ENCODE peak calls at places on chromosomes 6 and 20, in four cellular contexts. E is heart left ventricle, V is PC-3, Q is lower lobe of right lung. U is an unnamed sample.

GRCh38 chr20:9807176-9807575 is 31.7 kb downstream of the PAK5 start:
- DNase-seq in E (no peak), V (no peak), Q (no peak), U (no peak)

GRCh38 chr6:31690231-31691077 is 9.6 kb upstream of the LY6G5C start:
- DNase-seq in E (no peak), V (no peak), Q (no peak), U (no peak)

GRCh38 chr20:37414133-37414532 is 68.2 kb downstream of the SRC start:
- DNase-seq in E (no peak), V (no peak), Q (no peak), U (peak; percentile 46)

GRCh38 chr6:140107216-140107615 is 732.8 kb upstream of the CITED2 start:
- DNase-seq in E (no peak), V (no peak), Q (no peak), U (no peak)

GRCh38 chr6:28585335-28585734 is 59.7 kb downstream of the GPX5 start:
- DNase-seq in E (no peak), V (peak; percentile 76), Q (no peak), U (no peak)

GRCh38 chr6:131107166-131107565 is 28.1 kb upstream of the AKAP7 start:
- DNase-seq in E (no peak), V (peak; percentile 30), Q (no peak), U (no peak)

GRCh38 chr6:75266716-75267291 is 17.8 kb downstream of the TMEM30A start:
- DNase-seq in E (no peak), V (peak; percentile 67), Q (no peak), U (peak; percentile 56)

GRCh38 chr6:36836091-36836770 is 3.0 kb downstream of the CPNE5 start:
- DNase-seq in E (no peak), V (no peak), Q (no peak), U (no peak)

GRCh38 chr20:1254307-1254706 is 11.8 kb upstream of the SNPH start:
- DNase-seq in E (no peak), V (no peak), Q (no peak), U (peak; percentile 27)

GRCh38 chr6:45328523-45328922 is 393 bp downstream of the RUNX2 start:
- DNase-seq in E (no peak), V (no peak), Q (no peak), U (peak; percentile 40)

GRCh38 chr6:168648240-168648639 is 207.3 kb downstream of the SMOC2 start:
- DNase-seq in E (no peak), V (no peak), Q (peak; percentile 65), U (peak; percentile 24)

GRCh38 chr6:168650686-168651085 is 209.7 kb downstream of the SMOC2 start:
- DNase-seq in E (no peak), V (no peak), Q (peak; percentile 70), U (no peak)

GRCh38 chr6:168648730-168649129 is 207.7 kb downstream of the SMOC2 start:
- DNase-seq in E (no peak), V (no peak), Q (no peak), U (no peak)

GRCh38 chr6:168647271-168647670 is 206.3 kb downstream of the SMOC2 start:
- DNase-seq in E (no peak), V (no peak), Q (no peak), U (peak; percentile 20)

DNA sequence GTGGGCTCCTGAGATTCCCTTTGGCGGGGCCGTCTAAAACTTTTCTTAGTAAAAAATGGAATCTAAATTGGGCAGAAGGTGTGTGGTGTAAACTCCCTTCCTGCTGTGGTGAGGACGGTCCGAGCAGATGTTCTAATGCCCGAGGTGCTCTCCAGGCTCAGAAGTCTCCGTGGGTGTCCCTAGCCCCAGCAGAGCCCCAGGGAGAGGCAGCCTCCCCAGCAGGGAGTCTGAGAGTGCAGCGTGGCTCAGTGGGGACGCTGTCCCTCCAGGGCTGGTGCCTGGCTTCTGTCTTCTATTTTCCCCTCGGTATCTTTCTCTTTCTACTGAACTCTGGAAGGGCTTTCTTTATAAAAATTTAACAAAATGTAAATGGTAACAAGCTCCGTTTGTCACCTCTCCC is 208.2 kb downstream of the SMOC2 start:
- DNase-seq in E (no peak), V (no peak), Q (no peak), U (no peak)
- H3K9me3 ChIP-seq in E (no peaks in the 10 kb centered on the region), V (no peaks in the 10 kb centered on the region), Q (no peaks in the 10 kb centered on the region), U (no peaks in the 10 kb centered on the region)

GRCh38 chr6:43907312-43907711 is 137.3 kb downstream of the VEGFA start:
- DNase-seq in E (no peak), V (no peak), Q (no peak), U (no peak)
- H3K27ac ChIP-seq in E (no peak overlapping the region), V (no peak overlapping the region), Q (no peak overlapping the region), U (no peak overlapping the region)

DNA sequence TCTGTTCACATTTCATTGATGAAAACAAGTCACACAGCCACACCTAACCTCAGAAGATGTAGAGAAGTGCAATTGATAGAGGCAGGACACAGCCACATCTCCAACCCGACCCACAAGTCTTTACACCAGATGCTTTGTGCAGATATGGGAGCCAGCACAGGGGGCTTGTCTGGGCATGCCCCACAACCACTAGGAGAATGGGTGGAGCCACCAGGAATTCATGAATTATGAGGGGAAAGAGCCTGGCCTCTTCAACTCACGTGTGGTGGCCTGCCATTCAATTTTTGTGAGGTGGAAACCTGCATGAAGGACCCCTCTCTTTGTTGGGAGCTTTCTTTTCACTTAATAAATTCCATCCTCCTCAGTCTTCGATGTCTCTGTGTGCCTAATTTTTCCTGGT is 79.2 kb downstream of the OGFRL1 start:
- DNase-seq in E (no peak), V (no peak), Q (no peak), U (peak; percentile 24)
- H3K4me3 ChIP-seq in E (no peak overlapping the region), V (no peak overlapping the region), Q (no peak overlapping the region), U (no peak overlapping the region)

DNA sequence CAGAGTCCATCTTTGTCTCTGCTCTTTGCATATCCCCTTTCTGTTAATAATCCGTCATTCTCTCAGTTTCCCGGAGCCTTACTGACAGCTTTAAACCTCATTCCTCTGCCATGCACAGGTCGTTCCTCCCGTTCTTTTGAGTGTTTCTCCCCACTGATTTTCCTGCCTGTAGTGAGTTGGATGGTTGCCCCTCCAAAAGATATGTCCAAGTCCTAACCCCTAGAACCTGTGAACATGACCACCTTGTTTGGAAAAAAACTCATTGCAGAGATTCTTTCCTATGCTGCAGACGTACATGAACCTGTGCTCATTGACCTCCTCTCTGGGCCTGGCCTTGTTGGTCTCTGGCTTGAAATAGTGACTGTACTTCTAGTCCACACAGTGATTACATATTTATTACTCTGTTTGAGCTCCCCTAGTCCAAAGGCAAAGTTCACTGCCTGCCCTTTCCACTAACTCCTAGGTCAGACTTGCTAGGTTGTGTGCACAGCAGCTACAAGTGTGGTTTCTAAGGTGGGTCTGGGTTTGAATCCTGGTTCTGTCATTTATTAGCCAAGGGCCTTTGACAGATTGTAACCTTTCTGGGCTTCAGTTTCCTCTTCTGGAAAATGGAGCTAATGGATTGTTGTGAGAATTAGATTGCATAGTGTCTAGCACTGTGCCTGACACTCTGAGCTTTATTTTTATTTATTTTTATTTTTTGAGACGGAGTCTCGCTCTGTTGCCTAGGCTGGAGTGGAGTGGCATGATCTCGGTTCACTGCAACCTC is 29.3 kb downstream of the PPARD start:
- DNase-seq in E (no peak), V (no peak), Q (no peak), U (no peak)
- H3K9me3 ChIP-seq in E (no peaks in the 10 kb centered on the region), V (no peaks in the 10 kb centered on the region), Q (no peaks in the 10 kb centered on the region), U (no peaks in the 10 kb centered on the region)

GRCh38 chr20:46549188-46549967 is 1.1 kb downstream of the OCSTAMP start:
- DNase-seq in E (no peak), V (no peak), Q (no peak), U (no peak)

GRCh38 chr20:46547995-46548394 is 2.5 kb downstream of the OCSTAMP start:
- DNase-seq in E (no peak), V (no peak), Q (no peak), U (no peak)

GRCh38 chr20:46546936-46547335 is 3.5 kb downstream of the OCSTAMP start:
- DNase-seq in E (no peak), V (no peak), Q (no peak), U (no peak)

GRCh38 chr20:46550441-46550840 is at the start of gene OCSTAMP:
- DNase-seq in E (no peak), V (no peak), Q (no peak), U (peak; percentile 83)

DNA sequence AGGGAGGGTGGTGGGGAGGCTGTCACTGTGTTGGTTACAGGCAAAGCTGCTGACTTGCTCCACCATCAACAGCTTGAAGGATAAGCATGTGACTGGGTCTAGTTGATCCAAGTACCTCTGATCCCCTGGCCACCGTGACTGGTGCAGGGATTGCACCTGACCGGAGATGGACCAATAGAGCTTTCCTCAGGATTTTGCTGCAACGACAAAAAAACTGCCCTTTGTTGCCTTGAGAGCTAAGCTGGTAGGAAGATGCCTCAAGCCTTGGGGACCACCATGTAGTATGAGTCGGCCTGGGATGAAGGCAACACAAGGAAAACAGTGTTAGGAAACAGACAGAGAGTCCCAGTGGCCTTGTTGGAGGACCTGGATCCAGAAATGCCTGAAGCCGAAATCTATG is 1.8 kb downstream of the OCSTAMP start:
- DNase-seq in E (no peak), V (no peak), Q (no peak), U (peak; percentile 53)
- H3K27ac ChIP-seq in E (no peak overlapping the region), V (no peak overlapping the region), Q (no peak overlapping the region), U (no peak overlapping the region)

DNA sequence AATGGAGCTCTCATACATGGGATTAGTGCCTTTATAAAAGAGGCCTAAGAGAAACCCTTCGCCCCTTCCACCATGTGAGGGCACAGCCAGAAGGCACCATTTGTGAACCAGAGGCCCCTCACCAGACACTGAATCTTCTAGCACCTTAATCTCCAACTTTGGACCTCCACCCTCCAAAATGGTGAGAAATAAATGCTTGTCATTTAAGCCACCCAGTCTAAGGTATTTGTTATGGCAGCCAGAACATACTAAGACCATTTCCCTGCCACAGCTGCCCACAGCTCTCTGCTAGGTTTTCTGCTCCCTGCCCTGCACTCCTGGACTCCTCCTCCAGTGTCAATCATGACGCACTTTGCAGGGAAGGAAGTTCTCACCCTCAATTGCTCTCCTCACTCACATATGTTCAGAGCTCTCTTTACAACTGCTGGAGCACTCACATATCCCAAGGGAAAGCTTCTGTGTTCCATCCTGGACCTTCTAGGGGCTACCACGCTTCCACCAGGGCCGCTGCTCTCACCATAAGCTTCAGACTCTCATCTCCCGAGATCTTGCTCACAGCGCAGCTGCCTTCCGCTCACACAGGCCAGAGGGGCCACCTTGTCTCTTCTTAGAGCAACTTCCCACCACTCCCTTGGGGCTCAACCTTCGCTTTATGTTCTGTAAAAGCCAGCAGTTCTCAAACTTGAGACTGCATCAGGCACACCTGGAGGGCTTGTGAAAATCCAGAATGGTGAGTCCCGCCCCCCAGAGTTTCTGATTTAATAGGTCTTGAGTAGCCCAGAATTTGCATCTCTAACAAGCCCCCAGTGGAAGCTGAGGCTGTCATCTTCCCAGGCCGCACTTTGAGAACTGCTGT is 1.6 kb upstream of the LY86 start:
- DNase-seq in E (no peak), V (no peak), Q (no peak), U (no peak)
- H3K4me3 ChIP-seq in E (no peak overlapping the region), V (no peak overlapping the region), Q (no peak overlapping the region), U (no peak overlapping the region)

DNA sequence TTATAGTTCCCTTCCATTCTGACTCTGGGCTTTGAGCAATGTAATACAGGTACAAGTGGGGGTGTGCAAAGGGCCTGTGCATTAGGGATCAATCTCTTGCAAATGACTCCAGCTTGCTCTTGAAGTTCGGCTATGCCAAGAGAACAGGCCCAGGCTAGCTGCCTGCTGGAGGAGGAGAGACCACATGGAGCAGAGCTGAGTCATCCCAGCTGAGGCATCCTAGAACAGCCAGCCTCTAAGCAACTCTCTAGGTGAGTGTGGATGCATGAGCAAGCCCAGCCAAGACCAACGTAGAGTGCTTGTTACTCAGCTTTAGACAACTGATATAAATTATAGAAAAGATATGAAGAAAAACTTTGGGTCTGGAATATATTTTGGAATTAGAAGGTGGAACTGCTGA is 47.6 kb upstream of the RBM24 start:
- DNase-seq in E (no peak), V (peak; percentile 28), Q (no peak), U (no peak)
- H3K9me3 ChIP-seq in E (no peaks in the 10 kb centered on the region), V (no peaks in the 10 kb centered on the region), Q (no peaks in the 10 kb centered on the region), U (no peaks in the 10 kb centered on the region)

GRCh38 chr6:166003569-166003968 is 164.1 kb downstream of the TBXT start:
- DNase-seq in E (no peak), V (no peak), Q (no peak), U (no peak)
- H3K27ac ChIP-seq in E (no peak overlapping the region), V (no peak overlapping the region), Q (no peak overlapping the region), U (no peak overlapping the region)

U was measured in SJCRH30.